ENCODE peak calls at places on chromosome 15, in four cellular contexts. S, J, E and C are unnamed samples.
A peak's percentile ranks its signal among the peaks of the same experiment; 100 is the strongest.

GRCh38 chr15:47331796-47332480 is 385.4 kb upstream of the SEMA6D start:
- DNase-seq in S (no peak), J (peak; percentile 18), E (no peak), C (no peak)

GRCh38 chr15:73212424-73212823 is 156.3 kb downstream of the HCN4 start:
- DNase-seq in S (no peak), J (peak; percentile 25), E (no peak), C (no peak)

GRCh38 chr15:77810180-77810579 is 177.5 kb upstream of the LINGO1 start:
- DNase-seq in S (no peak), J (no peak), E (no peak), C (no peak)

GRCh38 chr15:60324706-60325438 is 72.9 kb downstream of the ANXA2 start:
- DNase-seq in S (no peak), J (no peak), E (no peak), C (no peak)

GRCh38 chr15:90001683-90002427 is 731 bp downstream of the ZNF710 start:
- DNase-seq in S (peak; percentile 87), J (peak; percentile 66), E (peak; percentile 88), C (peak; percentile 57)

GRCh38 chr15:36358094-36358961 is 221.1 kb upstream of the CDIN1 start:
- DNase-seq in S (no peak), J (peak; percentile 97), E (no peak), C (no peak)

GRCh38 chr15:77538011-77538410 is 94.7 kb downstream of the LINGO1 start:
- DNase-seq in S (no peak), J (no peak), E (peak; percentile 56), C (peak; percentile 90)

GRCh38 chr15:74616020-74616939 is 644 bp downstream of the CLK3 start:
- DNase-seq in S (peak; percentile 90), J (peak; percentile 55), E (peak; percentile 90), C (peak; percentile 56)

GRCh38 chr15:40358492-40359353 is 704 bp downstream of the DISP2 start:
- DNase-seq in S (peak; percentile 75), J (no peak), E (no peak), C (peak; percentile 75)

GRCh38 chr15:44735482-44736260 is 657 bp upstream of the TRIM69 start:
- DNase-seq in S (peak; percentile 78), J (no peak), E (no peak), C (no peak)

GRCh38 chr15:65470866-65471265 is 46.6 kb downstream of the DPP8 start:
- DNase-seq in S (no peak), J (no peak), E (no peak), C (no peak)

GRCh38 chr15:65460948-65461347 is 38.2 kb upstream of the IGDCC4 start:
- DNase-seq in S (no peak), J (peak; percentile 49), E (no peak), C (no peak)

GRCh38 chr15:65468229-65468628 is 45.5 kb upstream of the IGDCC4 start:
- DNase-seq in S (no peak), J (no peak), E (no peak), C (no peak)

DNA sequence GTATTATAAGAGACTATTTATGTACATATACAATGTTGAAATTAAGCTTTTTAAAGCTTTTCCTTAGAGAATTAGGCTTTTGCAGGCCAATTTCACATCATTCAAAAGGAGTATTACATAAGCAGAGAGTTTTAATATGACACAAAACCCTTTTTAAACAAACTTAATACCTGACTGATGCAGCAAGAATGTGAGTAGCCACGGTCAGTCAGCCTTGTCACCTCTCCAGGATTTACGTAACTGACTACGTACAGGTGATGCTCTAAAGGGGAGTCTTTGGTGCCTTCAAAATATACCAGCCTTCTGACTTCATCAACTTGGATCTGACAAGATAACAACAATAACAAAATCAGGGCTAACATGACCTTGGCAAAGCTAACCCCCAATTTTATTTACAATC is 44.2 kb upstream of the IGDCC4 start:
- DNase-seq in S (no peak), J (peak; percentile 29), E (no peak), C (no peak)
- H3K4me1 ChIP-seq in S (no peaks in the 10 kb centered on the region), J (no peaks in the 10 kb centered on the region), E (no peaks in the 10 kb centered on the region), C (no peaks in the 10 kb centered on the region)

GRCh38 chr15:97679289-97679688 is 281.2 kb upstream of the ARRDC4 start:
- DNase-seq in S (no peak), J (no peak), E (no peak), C (no peak)
- H3K4me3 ChIP-seq in S (no peak overlapping the region), J (no peak overlapping the region), E (no peak overlapping the region), C (no peak overlapping the region)

GRCh38 chr15:33160581-33161165 is 33.8 kb downstream of the FMN1 start:
- DNase-seq in S (no peak), J (no peak), E (no peak), C (no peak)
- H3K4me1 ChIP-seq in S (no peaks in the 10 kb centered on the region), J (no peaks in the 10 kb centered on the region), E (peaks cover 5% of the 10 kb centered on the region), C (no peaks in the 10 kb centered on the region)

GRCh38 chr15:80455051-80455648 is 51.0 kb downstream of the ARNT2 start:
- DNase-seq in S (no peak), J (peak; percentile 34), E (no peak), C (no peak)
- H3K4me3 ChIP-seq in S (no peak overlapping the region), J (no peak overlapping the region), E (no peak overlapping the region), C (no peak overlapping the region)

GRCh38 chr15:79371581-79371980 is 60.6 kb upstream of the MINAR1 start:
- DNase-seq in S (no peak), J (no peak), E (no peak), C (no peak)

GRCh38 chr15:79366691-79367090 is 55.8 kb downstream of the TMED3 start:
- DNase-seq in S (no peak), J (peak; percentile 69), E (no peak), C (no peak)

GRCh38 chr15:79364571-79365240 is 53.8 kb downstream of the TMED3 start:
- DNase-seq in S (no peak), J (no peak), E (no peak), C (no peak)

GRCh38 chr15:79370716-79371115 is 59.8 kb downstream of the TMED3 start:
- DNase-seq in S (no peak), J (peak; percentile 90), E (no peak), C (no peak)

GRCh38 chr15:79365765-79366164 is 54.9 kb downstream of the TMED3 start:
- DNase-seq in S (no peak), J (no peak), E (no peak), C (no peak)
- H3K4me1 ChIP-seq in S (no peaks in the 10 kb centered on the region), J (no peaks in the 10 kb centered on the region), E (no peaks in the 10 kb centered on the region), C (no peaks in the 10 kb centered on the region)

GRCh38 chr15:98799991-98800390 is 151.7 kb downstream of the IGF1R start:
- DNase-seq in S (no peak), J (peak; percentile 36), E (no peak), C (no peak)
- H3K4me3 ChIP-seq in S (no peak overlapping the region), J (no peak overlapping the region), E (no peak overlapping the region), C (no peak overlapping the region)